ENCODE peak calls at places on chromosomes 1 and 21, in eight cellular contexts. I, H, K, Z, L, E, B and M are unnamed samples.

GRCh38 chr21:24514081-24514733 is 1093.1 kb downstream of the MRPL39 start:
- DNase-seq in I (no peak), H (no peak), K (no peak), Z (no peak), L (no peak), E (peak; percentile 16), B (no peak), M (no peak)

GRCh38 chr1:1402081-1402900 is 3.2 kb upstream of the CCNL2 start:
- DNase-seq in I (no peak), H (no peak), K (no peak), Z (no peak), L (peak; percentile 34), E (peak; percentile 63), B (peak; percentile 48), M (no peak)

GRCh38 chr1:224058303-224058702 is 55.6 kb upstream of the FBXO28 start:
- DNase-seq in I (no peak), H (no peak), K (no peak), Z (no peak), L (no peak), E (no peak), B (no peak), M (no peak)

GRCh38 chr21:25307489-25307888 is 299.8 kb downstream of the MRPL39 start:
- DNase-seq in I (no peak), H (no peak), K (no peak), Z (no peak), L (no peak), E (no peak), B (no peak), M (no peak)

GRCh38 chr1:221511797-221512196 is 230.1 kb downstream of the DUSP10 start:
- DNase-seq in I (no peak), H (no peak), K (no peak), Z (no peak), L (no peak), E (peak; percentile 43), B (no peak), M (no peak)

GRCh38 chr1:178031856-178032320 is 62.0 kb upstream of the RASAL2 start:
- DNase-seq in I (peak; percentile 82), H (peak; percentile 80), K (peak; percentile 91), Z (peak; percentile 95), L (peak; percentile 85), E (peak; percentile 81), B (peak; percentile 93), M (peak; percentile 93)

GRCh38 chr1:68149907-68150306 is 82.4 kb downstream of the WLS start:
- DNase-seq in I (no peak), H (no peak), K (no peak), Z (no peak), L (no peak), E (no peak), B (no peak), M (no peak)

GRCh38 chr21:43950481-43950880 is 61.6 kb upstream of the TRAPPC10 start:
- DNase-seq in I (no peak), H (no peak), K (peak; percentile 68), Z (no peak), L (peak; percentile 12), E (no peak), B (no peak), M (no peak)

GRCh38 chr1:65050735-65051134 is 84.4 kb upstream of the JAK1 start:
- DNase-seq in I (no peak), H (no peak), K (no peak), Z (no peak), L (no peak), E (no peak), B (no peak), M (no peak)

GRCh38 chr1:218425647-218426342 is 80.7 kb downstream of the TGFB2 start:
- DNase-seq in I (no peak), H (no peak), K (no peak), Z (no peak), L (no peak), E (no peak), B (no peak), M (no peak)

GRCh38 chr1:38444311-38444710 is 397.7 kb upstream of the POU3F1 start:
- DNase-seq in I (no peak), H (no peak), K (no peak), Z (no peak), L (no peak), E (no peak), B (no peak), M (no peak)

GRCh38 chr1:188937965-188938551 is 1539.6 kb downstream of the BRINP3 start:
- DNase-seq in I (no peak), H (no peak), K (no peak), Z (no peak), L (no peak), E (no peak), B (no peak), M (no peak)

DNA sequence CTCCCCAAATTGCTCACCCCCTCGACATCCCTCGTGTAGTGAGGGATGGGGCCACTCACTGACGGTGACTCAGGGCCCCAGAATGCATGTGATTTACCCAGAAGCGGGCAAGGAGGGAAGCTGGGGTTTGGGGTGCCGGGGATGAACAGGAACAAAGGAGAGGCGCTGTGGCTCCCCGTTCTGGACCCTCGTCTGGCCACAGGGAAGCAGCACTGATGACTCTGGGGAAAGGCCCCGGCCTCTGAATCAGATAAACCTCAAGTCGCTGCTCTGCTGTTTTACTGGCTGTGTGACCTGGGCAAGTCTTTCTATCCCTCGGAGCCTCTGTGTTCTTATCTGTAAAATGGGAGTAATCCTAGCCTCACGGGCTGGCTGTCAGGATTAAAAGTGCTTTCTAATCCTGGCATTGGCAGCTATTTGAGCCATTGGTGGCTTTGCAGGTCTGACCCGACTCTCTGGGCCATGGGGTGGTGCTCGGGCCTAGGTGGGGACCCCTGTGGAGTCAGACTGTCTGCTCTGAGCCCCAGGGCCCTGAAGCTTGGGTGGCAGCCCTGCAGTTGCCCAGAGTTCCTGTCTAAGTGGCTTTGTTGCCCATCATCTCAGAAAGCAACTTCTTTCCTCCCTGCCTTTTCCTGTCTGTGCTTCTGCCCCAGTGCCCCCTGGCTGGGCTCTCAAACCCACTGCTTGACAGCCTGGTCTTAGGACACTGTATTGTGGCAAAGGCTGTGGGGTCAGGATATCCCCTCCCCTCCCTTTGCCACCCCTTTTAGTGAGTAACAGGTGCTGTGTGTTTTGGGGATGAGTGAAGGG is 5.5 kb downstream of the TNFRSF1B start:
- DNase-seq in I (no peak), H (no peak), K (no peak), Z (no peak), L (no peak), E (no peak), B (no peak), M (no peak)
- H3K4me1 ChIP-seq in I (peaks cover 3% of the 10 kb centered on the region), H (peaks cover 17% of the 10 kb centered on the region), K (no peaks in the 10 kb centered on the region), Z (peaks cover 83% of the 10 kb centered on the region), L (peaks cover 7% of the 10 kb centered on the region), E (no peaks in the 10 kb centered on the region), B (peaks cover 4% of the 10 kb centered on the region), M (no peaks in the 10 kb centered on the region)

GRCh38 chr1:56820755-56821461 is 1.7 kb upstream of the FYB2 start:
- DNase-seq in I (peak; percentile 51), H (peak; percentile 78), K (peak; percentile 91), Z (peak; percentile 79), L (peak; percentile 79), E (peak; percentile 81), B (peak; percentile 86), M (peak; percentile 41)

GRCh38 chr1:56819393-56819899 is at the start of gene FYB2:
- DNase-seq in I (no peak), H (no peak), K (no peak), Z (no peak), L (no peak), E (no peak), B (peak; percentile 33), M (no peak)

GRCh38 chr1:56816909-56817308 is 2.3 kb downstream of the FYB2 start:
- DNase-seq in I (no peak), H (no peak), K (no peak), Z (no peak), L (no peak), E (no peak), B (no peak), M (no peak)

GRCh38 chr1:56816264-56816663 is 2.9 kb downstream of the FYB2 start:
- DNase-seq in I (no peak), H (no peak), K (no peak), Z (no peak), L (no peak), E (no peak), B (no peak), M (no peak)

GRCh38 chr1:56817716-56818463 is 1.3 kb downstream of the FYB2 start:
- DNase-seq in I (no peak), H (no peak), K (no peak), Z (no peak), L (no peak), E (peak; percentile 29), B (no peak), M (no peak)
- H3K4me3 ChIP-seq in I (no peak overlapping the region), H (no peak overlapping the region), K (no peak overlapping the region), Z (peak overlapping the region; percentile 24), L (peak overlapping the region; percentile 13), E (no peak overlapping the region), B (no peak overlapping the region), M (no peak overlapping the region)

GRCh38 chr1:160101717-160102522 is 3.5 kb upstream of the IGSF8 start:
- DNase-seq in I (no peak), H (no peak), K (no peak), Z (no peak), L (no peak), E (no peak), B (no peak), M (no peak)
- H3K4me1 ChIP-seq in I (peaks cover 17% of the 10 kb centered on the region), H (peaks cover 47% of the 10 kb centered on the region), K (no peaks in the 10 kb centered on the region), Z (peaks cover 58% of the 10 kb centered on the region), L (peaks cover 29% of the 10 kb centered on the region), E (peaks cover 7% of the 10 kb centered on the region), B (peaks cover 30% of the 10 kb centered on the region), M (peaks cover 7% of the 10 kb centered on the region)

GRCh38 chr1:174871886-174872285 is 127.9 kb upstream of the CACYBP start:
- DNase-seq in I (no peak), H (no peak), K (no peak), Z (no peak), L (no peak), E (no peak), B (no peak), M (no peak)
- H3K4me3 ChIP-seq in I (no peak overlapping the region), H (no peak overlapping the region), K (no peak overlapping the region), Z (no peak overlapping the region), L (no peak overlapping the region), E (no peak overlapping the region), B (no peak overlapping the region), M (no peak overlapping the region)

GRCh38 chr1:201304126-201304525 is 20.8 kb downstream of the PKP1 start:
- DNase-seq in I (no peak), H (no peak), K (peak; percentile 38), Z (no peak), L (no peak), E (no peak), B (no peak), M (no peak)
- H3K4me1 ChIP-seq in I (peaks cover 23% of the 10 kb centered on the region), H (no peaks in the 10 kb centered on the region), K (no peaks in the 10 kb centered on the region), Z (peaks cover 21% of the 10 kb centered on the region), L (no peaks in the 10 kb centered on the region), E (peaks cover 36% of the 10 kb centered on the region), B (peaks cover 3% of the 10 kb centered on the region), M (no peaks in the 10 kb centered on the region)

GRCh38 chr1:234315588-234315987 is 57.7 kb upstream of the COA6 start:
- DNase-seq in I (no peak), H (no peak), K (no peak), Z (no peak), L (no peak), E (no peak), B (no peak), M (no peak)
- H3K4me3 ChIP-seq in I (no peak overlapping the region), H (no peak overlapping the region), K (no peak overlapping the region), Z (no peak overlapping the region), L (no peak overlapping the region), E (no peak overlapping the region), B (no peak overlapping the region), M (no peak overlapping the region)

GRCh38 chr1:182610606-182611194 is 6.5 kb upstream of the RGS16 start:
- DNase-seq in I (no peak), H (no peak), K (no peak), Z (no peak), L (no peak), E (no peak), B (no peak), M (no peak)
- H3K4me1 ChIP-seq in I (peaks cover 3% of the 10 kb centered on the region), H (peaks cover 42% of the 10 kb centered on the region), K (no peaks in the 10 kb centered on the region), Z (peaks cover 25% of the 10 kb centered on the region), L (peaks cover 15% of the 10 kb centered on the region), E (peaks cover 5% of the 10 kb centered on the region), B (no peaks in the 10 kb centered on the region), M (no peaks in the 10 kb centered on the region)